ENCODE peak calls at places on chromosome 15, in five cellular contexts. One of them, this sample, is unnamed.
A peak's percentile ranks its signal among the peaks of the same experiment; 100 is the strongest.

GRCh38 chr15:31523027-31523654 is 196.5 kb downstream of the KLF13 start:
- DNase-seq in amniotic stem cell: no peak
- DNase-seq in B cell: no peak
- DNase-seq in fibroblast of lung: no peak
- DNase-seq in T-helper 1 cell: no peak
- DNase-seq in this sample: no peak

GRCh38 chr15:80654299-80654698 is 40.8 kb upstream of the ABHD17C start:
- DNase-seq in B cell: no peak
- DNase-seq in fibroblast of lung: no peak
- DNase-seq in amniotic stem cell: no peak
- DNase-seq in T-helper 1 cell: no peak
- DNase-seq in this sample: no peak

GRCh38 chr15:98568382-98569017 is 79.8 kb upstream of the IGF1R start:
- DNase-seq in fibroblast of lung: no peak
- DNase-seq in B cell: no peak
- DNase-seq in T-helper 1 cell: no peak
- DNase-seq in amniotic stem cell: no peak
- DNase-seq in this sample: no peak

GRCh38 chr15:32723171-32723948 is 5.6 kb downstream of the GREM1 start:
- DNase-seq in amniotic stem cell: no peak
- DNase-seq in B cell: no peak
- DNase-seq in T-helper 1 cell: no peak
- DNase-seq in fibroblast of lung: no peak
- DNase-seq in this sample: no peak

GRCh38 chr15:55334997-55335396 is 16.0 kb downstream of the PIGB start:
- DNase-seq in amniotic stem cell: no peak
- DNase-seq in T-helper 1 cell: no peak
- DNase-seq in B cell: no peak
- DNase-seq in fibroblast of lung: peak; percentile 20
- DNase-seq in this sample: no peak

GRCh38 chr15:86256628-86257027 is 177.0 kb downstream of the AGBL1 start:
- DNase-seq in fibroblast of lung: no peak
- DNase-seq in amniotic stem cell: no peak
- DNase-seq in T-helper 1 cell: no peak
- DNase-seq in B cell: no peak
- DNase-seq in this sample: no peak

GRCh38 chr15:42890161-42890913 is 30.2 kb downstream of the TTBK2 start:
- DNase-seq in amniotic stem cell: no peak
- DNase-seq in T-helper 1 cell: no peak
- DNase-seq in B cell: no peak
- DNase-seq in fibroblast of lung: peak; percentile 98
- DNase-seq in this sample: no peak

GRCh38 chr15:89419370-89419984 is 76.9 kb downstream of the RHCG start:
- DNase-seq in T-helper 1 cell: no peak
- DNase-seq in fibroblast of lung: peak; percentile 18
- DNase-seq in amniotic stem cell: no peak
- DNase-seq in B cell: peak; percentile 42
- DNase-seq in this sample: no peak

GRCh38 chr15:43441316-43441715 is 51.6 kb downstream of the TP53BP1 start:
- DNase-seq in T-helper 1 cell: no peak
- DNase-seq in B cell: no peak
- DNase-seq in fibroblast of lung: peak; percentile 42
- DNase-seq in amniotic stem cell: no peak
- DNase-seq in this sample: no peak

GRCh38 chr15:40256642-40257235 is 17.9 kb downstream of the PAK6 start:
- DNase-seq in amniotic stem cell: no peak
- DNase-seq in T-helper 1 cell: no peak
- DNase-seq in B cell: no peak
- DNase-seq in fibroblast of lung: peak; percentile 66
- DNase-seq in this sample: no peak

GRCh38 chr15:31435256-31435781 is 108.7 kb downstream of the KLF13 start:
- DNase-seq in T-helper 1 cell: peak; percentile 45
- DNase-seq in fibroblast of lung: peak; percentile 64
- DNase-seq in amniotic stem cell: peak; percentile 15
- DNase-seq in B cell: peak; percentile 81
- DNase-seq in this sample: peak; percentile 61